ENCODE peak calls at places on chromosomes 12 and 14, in ten cellular contexts. B is HT1080; U is uterus; A is T-helper 1 cell; S is iris pigment epithelial cell; Q is NCI-H510A treated with DMSO at 0.1 percent for 48 hours; V is H7; H is activated gamma-delta T cell treated with anti-CD3 and anti-CD28 coated beads, Interleukin-2, amount 50 U/mL, for 16 hours; N is T47D; K is amniotic epithelial cell. I is an unnamed sample.

GRCh38 chr12:8699714-8700113 is 1.9 kb downstream of the RIMKLB start:
- DNase-seq in B (no peak), U (no peak), A (no peak), S (no peak), Q (no peak), V (peak), H (no peak), N (no peak), K (no peak), I (no peak)

GRCh38 chr14:59454131-59454530 is 11.0 kb downstream of the GPR135 start:
- DNase-seq in B (peak), U (no peak), A (no peak), S (peak), Q (no peak), V (no peak), H (no peak), N (no peak), K (peak), I (no peak)

GRCh38 chr12:96986883-96987523 is 79.9 kb downstream of the NEDD1 start:
- DNase-seq in B (peak), U (no peak), A (no peak), S (peak), Q (peak), V (peak), H (no peak), N (peak), K (peak), I (peak)

GRCh38 chr12:48818831-48819590 is 715 bp downstream of the CACNB3 start:
- DNase-seq in B (no peak), U (peak), A (no peak), S (no peak), Q (peak), V (no peak), H (no peak), N (peak), K (peak), I (peak)

GRCh38 chr14:99730876-99731351 is 46.8 kb downstream of the CYP46A1 start:
- DNase-seq in B (no peak), U (peak), A (no peak), S (no peak), Q (no peak), V (no peak), H (no peak), N (no peak), K (no peak), I (no peak)

GRCh38 chr14:35134329-35135123 is 12.2 kb downstream of the PRORP start:
- DNase-seq in B (no peak), U (no peak), A (no peak), S (no peak), Q (no peak), V (no peak), H (no peak), N (no peak), K (no peak), I (no peak)

GRCh38 chr12:57518920-57519757 is 1.2 kb downstream of the DDIT3 start:
- DNase-seq in B (no peak), U (peak), A (no peak), S (peak), Q (no peak), V (no peak), H (no peak), N (peak), K (peak), I (no peak)

GRCh38 chr12:68844318-68844745 is 36.4 kb downstream of the MDM2 start:
- DNase-seq in B (no peak), U (no peak), A (no peak), S (no peak), Q (no peak), V (no peak), H (no peak), N (no peak), K (peak), I (no peak)

GRCh38 chr14:95527392-95528002 is 7.4 kb upstream of the GLRX5 start:
- DNase-seq in B (peak), U (peak), A (peak), S (peak), Q (peak), V (no peak), H (peak), N (peak), K (peak), I (peak)

GRCh38 chr12:123714302-123714627 is 2.1 kb downstream of the ATP6V0A2 start:
- DNase-seq in B (no peak), U (no peak), A (peak), S (no peak), Q (peak), V (no peak), H (no peak), N (no peak), K (no peak), I (no peak)

GRCh38 chr14:73809386-73809785 is 42.2 kb upstream of the PTGR2 start:
- DNase-seq in B (no peak), U (no peak), A (no peak), S (no peak), Q (no peak), V (peak), H (no peak), N (no peak), K (no peak), I (no peak)

GRCh38 chr14:98952595-98953325 is 319.2 kb downstream of the BCL11B start:
- DNase-seq in B (peak), U (no peak), A (no peak), S (peak), Q (no peak), V (no peak), H (no peak), N (no peak), K (no peak), I (no peak)

GRCh38 chr14:90213099-90213748 is 43.1 kb upstream of the PSMC1 start:
- DNase-seq in B (no peak), U (no peak), A (no peak), S (no peak), Q (no peak), V (no peak), H (no peak), N (no peak), K (no peak), I (no peak)

GRCh38 chr12:30898846-30899245 is 27.7 kb upstream of the TSPAN11 start:
- DNase-seq in B (no peak), U (no peak), A (no peak), S (no peak), Q (no peak), V (no peak), H (no peak), N (no peak), K (no peak), I (no peak)

GRCh38 chr14:23040100-23040499 is 1.9 kb upstream of the PSMB11 start:
- DNase-seq in B (no peak), U (no peak), A (no peak), S (no peak), Q (no peak), V (no peak), H (no peak), N (no peak), K (no peak), I (no peak)

GRCh38 chr14:91291786-91292405 is 47.4 kb upstream of the GPR68 start:
- DNase-seq in B (no peak), U (no peak), A (no peak), S (no peak), Q (no peak), V (no peak), H (no peak), N (no peak), K (no peak), I (no peak)

GRCh38 chr14:30621354-30621953 is 665 bp upstream of the SCFD1 start:
- DNase-seq in B (peak), U (no peak), A (peak), S (peak), Q (peak), V (peak), H (no peak), N (peak), K (peak), I (no peak)

GRCh38 chr12:64824500-64825142 is at the start of gene TBC1D30:
- DNase-seq in B (peak), U (peak), A (no peak), S (peak), Q (peak), V (peak), H (no peak), N (peak), K (peak), I (peak)

GRCh38 chr12:15532364-15532977 is 210.2 kb downstream of the PTPRO start:
- DNase-seq in B (peak), U (no peak), A (peak), S (peak), Q (no peak), V (peak), H (peak), N (peak), K (peak), I (peak)

GRCh38 chr14:102181187-102181586 is 41.5 kb downstream of the WDR20 start:
- DNase-seq in B (no peak), U (no peak), A (no peak), S (no peak), Q (no peak), V (no peak), H (no peak), N (no peak), K (no peak), I (no peak)

GRCh38 chr14:65054471-65055085 is 47.7 kb downstream of the MAX start:
- DNase-seq in B (no peak), U (no peak), A (no peak), S (no peak), Q (no peak), V (no peak), H (no peak), N (no peak), K (no peak), I (no peak)

GRCh38 chr14:50023671-50024490 is 92.5 kb downstream of the VCPKMT start:
- DNase-seq in B (peak), U (peak), A (no peak), S (peak), Q (no peak), V (no peak), H (no peak), N (no peak), K (peak), I (no peak)

GRCh38 chr14:72894623-72895378 is 900 bp upstream of the DPF3 start:
- DNase-seq in B (peak), U (no peak), A (no peak), S (peak), Q (peak), V (peak), H (no peak), N (no peak), K (no peak), I (no peak)

GRCh38 chr12:617304-617915 is 45.8 kb downstream of the NINJ2 start:
- DNase-seq in B (no peak), U (no peak), A (no peak), S (peak), Q (no peak), V (no peak), H (no peak), N (no peak), K (peak), I (no peak)

GRCh38 chr14:75835156-75836141 is 146.3 kb downstream of the TGFB3 start:
- DNase-seq in B (no peak), U (no peak), A (no peak), S (no peak), Q (no peak), V (no peak), H (no peak), N (no peak), K (peak), I (no peak)

GRCh38 chr12:49046129-49046895 is 14.3 kb downstream of the KMT2D start:
- DNase-seq in B (no peak), U (no peak), A (no peak), S (no peak), Q (no peak), V (no peak), H (no peak), N (no peak), K (no peak), I (no peak)

GRCh38 chr12:48824905-48825304 is 6.6 kb downstream of the CACNB3 start:
- DNase-seq in B (no peak), U (no peak), A (no peak), S (no peak), Q (no peak), V (no peak), H (no peak), N (no peak), K (no peak), I (no peak)

GRCh38 chr14:34081576-34082136 is 130.8 kb upstream of the EGLN3 start:
- DNase-seq in B (peak), U (no peak), A (no peak), S (peak), Q (peak), V (no peak), H (no peak), N (no peak), K (no peak), I (peak)

GRCh38 chr12:47964102-47964723 is 817 bp downstream of the TMEM106C start:
- DNase-seq in B (no peak), U (no peak), A (no peak), S (no peak), Q (peak), V (peak), H (no peak), N (peak), K (no peak), I (no peak)

GRCh38 chr14:82075566-82075965 is 541.9 kb upstream of the SEL1L start:
- DNase-seq in B (peak), U (no peak), A (no peak), S (peak), Q (no peak), V (peak), H (no peak), N (peak), K (peak), I (no peak)

GRCh38 chr12:6608592-6609311 is 1.6 kb upstream of the CHD4 start:
- DNase-seq in B (no peak), U (peak), A (no peak), S (no peak), Q (no peak), V (no peak), H (no peak), N (no peak), K (peak), I (peak)

GRCh38 chr14:39592390-39592789 is 160.2 kb upstream of the FBXO33 start:
- DNase-seq in B (no peak), U (no peak), A (no peak), S (no peak), Q (peak), V (no peak), H (no peak), N (no peak), K (no peak), I (no peak)

GRCh38 chr12:74780458-74781241 is 243.0 kb downstream of the ATXN7L3B start:
- DNase-seq in B (peak), U (no peak), A (no peak), S (peak), Q (no peak), V (no peak), H (no peak), N (no peak), K (no peak), I (no peak)

GRCh38 chr12:107632246-107632645 is 53.4 kb upstream of the PWP1 start:
- DNase-seq in B (peak), U (no peak), A (no peak), S (peak), Q (no peak), V (no peak), H (no peak), N (no peak), K (peak), I (no peak)

GRCh38 chr12:50765325-50765911 is 1.5 kb downstream of the ATF1 start:
- DNase-seq in B (peak), U (no peak), A (peak), S (peak), Q (peak), V (peak), H (peak), N (peak), K (peak), I (peak)